ENCODE peak calls at places on chromosomes 6 and 20, in four cellular contexts. One of them, this sample, is unnamed. For H3K9me3, the result is how much of the 10 kb centered on the place peaks cover.

GRCh38 chr6:32972353-32973143 is 4.2 kb downstream of the BRD2 start:
- DNase-seq in CD4-positive, CD25-positive, alpha-beta regulatory T cell: peak
- DNase-seq in pancreas: peak
- DNase-seq in PC-3: no peak
- DNase-seq in this sample: no peak

GRCh38 chr20:17558154-17558940 is 11.5 kb upstream of the DSTN start:
- DNase-seq in PC-3: peak
- DNase-seq in CD4-positive, CD25-positive, alpha-beta regulatory T cell: no peak
- DNase-seq in pancreas: no peak
- DNase-seq in this sample: no peak

GRCh38 chr6:11251553-11252358 is 19.3 kb upstream of the NEDD9 start:
- DNase-seq in CD4-positive, CD25-positive, alpha-beta regulatory T cell: no peak
- DNase-seq in pancreas: no peak
- DNase-seq in PC-3: peak
- DNase-seq in this sample: peak

GRCh38 chr6:40425192-40425919 is 161.8 kb downstream of the LRFN2 start:
- DNase-seq in PC-3: no peak
- DNase-seq in pancreas: no peak
- DNase-seq in CD4-positive, CD25-positive, alpha-beta regulatory T cell: no peak
- DNase-seq in this sample: peak

GRCh38 chr6:157974341-157974894 is 7.2 kb upstream of the SYNJ2 start:
- DNase-seq in pancreas: no peak
- DNase-seq in CD4-positive, CD25-positive, alpha-beta regulatory T cell: no peak
- DNase-seq in PC-3: peak
- DNase-seq in this sample: no peak

GRCh38 chr6:19070520-19070919 is 683.4 kb downstream of the RNF144B start:
- DNase-seq in CD4-positive, CD25-positive, alpha-beta regulatory T cell: no peak
- DNase-seq in pancreas: no peak
- DNase-seq in PC-3: no peak
- DNase-seq in this sample: no peak

GRCh38 chr20:38863024-38863851 is 57.7 kb downstream of the PPP1R16B start:
- DNase-seq in pancreas: no peak
- DNase-seq in CD4-positive, CD25-positive, alpha-beta regulatory T cell: peak
- DNase-seq in PC-3: no peak
- DNase-seq in this sample: no peak

GRCh38 chr6:109202409-109203264 is 107.3 kb downstream of the CEP57L1 start:
- DNase-seq in pancreas: no peak
- DNase-seq in CD4-positive, CD25-positive, alpha-beta regulatory T cell: no peak
- DNase-seq in PC-3: peak
- DNase-seq in this sample: no peak

GRCh38 chr6:1630771-1631217 is 21.1 kb downstream of the FOXC1 start:
- DNase-seq in CD4-positive, CD25-positive, alpha-beta regulatory T cell: no peak
- DNase-seq in pancreas: no peak
- DNase-seq in PC-3: no peak
- DNase-seq in this sample: no peak

GRCh38 chr20:53124803-53125202 is 152.6 kb downstream of the TSHZ2 start:
- DNase-seq in pancreas: no peak
- DNase-seq in PC-3: no peak
- DNase-seq in CD4-positive, CD25-positive, alpha-beta regulatory T cell: no peak
- DNase-seq in this sample: no peak

GRCh38 chr6:20350215-20350614 is 51.5 kb upstream of the E2F3 start:
- DNase-seq in CD4-positive, CD25-positive, alpha-beta regulatory T cell: no peak
- DNase-seq in PC-3: no peak
- DNase-seq in pancreas: no peak
- DNase-seq in this sample: no peak

GRCh38 chr6:44111434-44112417 is 15.5 kb downstream of the MRPL14 start:
- DNase-seq in PC-3: no peak
- DNase-seq in pancreas: no peak
- DNase-seq in CD4-positive, CD25-positive, alpha-beta regulatory T cell: no peak
- DNase-seq in this sample: no peak

GRCh38 chr6:140427842-140428241 is 1053.4 kb upstream of the CITED2 start:
- DNase-seq in pancreas: no peak
- DNase-seq in PC-3: no peak
- DNase-seq in CD4-positive, CD25-positive, alpha-beta regulatory T cell: no peak
- DNase-seq in this sample: no peak

GRCh38 chr6:159790947-159791598 is 806 bp downstream of the MRPL18 start:
- DNase-seq in pancreas: peak
- DNase-seq in CD4-positive, CD25-positive, alpha-beta regulatory T cell: no peak
- DNase-seq in PC-3: no peak
- DNase-seq in this sample: no peak

GRCh38 chr20:29119141-29119540 is 2138.3 kb upstream of the DEFB115 start:
- DNase-seq in pancreas: peak
- DNase-seq in PC-3: no peak
- DNase-seq in CD4-positive, CD25-positive, alpha-beta regulatory T cell: no peak
- DNase-seq in this sample: no peak

DNA sequence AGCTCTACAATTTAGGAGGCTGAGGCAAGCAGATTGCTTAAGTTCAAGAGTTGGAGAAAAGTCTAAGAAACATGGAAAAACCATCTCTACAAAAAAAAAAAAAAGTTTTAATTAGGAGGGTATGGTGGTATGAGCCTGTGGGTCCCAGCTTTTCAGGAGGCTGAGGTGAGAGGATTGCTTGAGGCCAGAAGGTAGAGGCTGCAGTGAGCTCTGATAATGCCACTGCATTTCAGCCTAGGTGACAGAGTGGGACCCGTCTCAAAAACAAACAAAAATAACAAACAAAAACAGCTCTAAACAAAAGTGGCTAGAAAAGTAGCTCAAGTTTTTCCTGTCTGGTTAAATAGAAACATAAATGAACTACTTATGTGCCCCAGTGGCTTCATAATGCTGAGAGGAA is 2133.6 kb upstream of the DEFB115 start:
- DNase-seq in PC-3: no peak
- DNase-seq in pancreas: no peak
- DNase-seq in CD4-positive, CD25-positive, alpha-beta regulatory T cell: no peak
- DNase-seq in this sample: no peak
- H3K9me3 ChIP-seq in PC-3: under half
- H3K9me3 ChIP-seq in pancreas: under half
- H3K9me3 ChIP-seq in CD4-positive, CD25-positive, alpha-beta regulatory T cell: under half
- H3K9me3 ChIP-seq in this sample: under half

GRCh38 chr6:31339210-31339609 is 17.8 kb downstream of the HLA-B start:
- DNase-seq in pancreas: no peak
- DNase-seq in CD4-positive, CD25-positive, alpha-beta regulatory T cell: no peak
- DNase-seq in PC-3: no peak
- DNase-seq in this sample: no peak
- H3K9me3 ChIP-seq in pancreas: under half
- H3K9me3 ChIP-seq in CD4-positive, CD25-positive, alpha-beta regulatory T cell: under half
- H3K9me3 ChIP-seq in PC-3: under half
- H3K9me3 ChIP-seq in this sample: under half

DNA sequence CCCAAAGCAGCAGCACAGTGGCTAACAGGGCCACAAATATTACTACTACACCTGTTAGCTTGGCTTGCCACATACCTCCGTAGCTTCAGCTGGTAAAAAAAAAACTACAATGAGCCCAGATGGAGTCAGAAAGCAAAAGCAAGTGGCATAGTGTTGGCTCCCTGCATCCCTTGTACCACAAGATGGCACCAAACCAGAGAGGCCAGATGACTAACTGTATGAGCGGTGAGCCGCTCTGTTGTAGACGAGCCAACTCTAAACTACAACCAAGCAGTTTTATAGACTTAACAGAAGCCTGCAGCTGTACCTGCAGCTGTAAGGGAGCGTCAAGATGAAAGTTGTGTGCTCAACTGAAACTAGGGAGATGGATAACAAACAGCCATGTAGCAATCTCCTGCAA is 84.5 kb upstream of the MCHR2 start:
- DNase-seq in CD4-positive, CD25-positive, alpha-beta regulatory T cell: no peak
- DNase-seq in pancreas: no peak
- DNase-seq in PC-3: peak
- DNase-seq in this sample: no peak
- H3K9me3 ChIP-seq in CD4-positive, CD25-positive, alpha-beta regulatory T cell: under half
- H3K9me3 ChIP-seq in pancreas: under half
- H3K9me3 ChIP-seq in PC-3: under half
- H3K9me3 ChIP-seq in this sample: under half

DNA sequence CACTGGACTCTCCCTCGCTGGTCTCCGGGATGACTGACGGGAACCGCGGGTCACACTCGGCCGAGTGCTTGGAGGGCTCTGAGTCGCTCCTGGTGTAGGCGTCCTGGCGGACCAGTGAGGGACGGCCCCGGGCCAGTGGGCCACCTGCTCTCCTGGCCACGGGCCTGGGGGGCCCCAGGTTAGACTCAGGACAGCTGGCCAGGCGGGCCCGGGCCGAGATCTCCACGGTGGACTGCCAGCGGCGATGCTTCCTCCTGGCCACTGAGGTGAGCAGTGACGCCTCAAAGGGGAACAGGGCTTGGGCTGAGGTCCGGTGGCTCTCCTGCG is 11.9 kb downstream of the DACT2 start:
- DNase-seq in pancreas: no peak
- DNase-seq in CD4-positive, CD25-positive, alpha-beta regulatory T cell: no peak
- DNase-seq in PC-3: no peak
- DNase-seq in this sample: no peak
- H3K9me3 ChIP-seq in pancreas: under half
- H3K9me3 ChIP-seq in CD4-positive, CD25-positive, alpha-beta regulatory T cell: under half
- H3K9me3 ChIP-seq in PC-3: under half
- H3K9me3 ChIP-seq in this sample: under half

This sample was measured in left ventricle myocardium inferior.